ENCODE peak calls at places on chromosomes 16 and 17, in nine cellular contexts. R is stomach, F is HCT116, Y is transverse colon, I is prostate gland, E is spleen, G is vagina, U is breast epithelium, D is SK-N-SH. M is an unnamed sample.
A peak's percentile ranks its signal among the peaks of the same experiment; 100 is the strongest.

GRCh38 chr17:45968732-45969131 is 30.3 kb upstream of the STH start:
- DNase-seq in I (no peak), U (no peak), D (no peak), Y (no peak), F (no peak), R (no peak), G (no peak), E (no peak), M (no peak)

GRCh38 chr17:36937001-36937960 is at the start of gene LHX1:
- DNase-seq in U (no peak), D (peak; percentile 65), I (no peak), Y (no peak), E (no peak), F (no peak), R (no peak), G (no peak), M (peak; percentile 76)

GRCh38 chr16:67641779-67642708 is 2.9 kb upstream of the CARMIL2 start:
- DNase-seq in R (peak; percentile 75), F (no peak), D (no peak), U (peak; percentile 51), I (peak; percentile 67), Y (no peak), E (no peak), G (no peak), M (no peak)

GRCh38 chr16:84477661-84478060 is 26.8 kb downstream of the MEAK7 start:
- DNase-seq in U (no peak), R (peak; percentile 17), I (no peak), Y (no peak), D (no peak), E (peak; percentile 22), G (peak; percentile 31), F (no peak), M (no peak)

GRCh38 chr16:72126429-72126765 is 32.8 kb downstream of the DHX38 start:
- DNase-seq in F (no peak), G (no peak), Y (no peak), U (no peak), E (no peak), I (no peak), R (no peak), D (no peak), M (no peak)

GRCh38 chr17:76681222-76682137 is 29.3 kb downstream of the MXRA7 start:
- DNase-seq in E (peak; percentile 69), D (peak; percentile 89), R (peak; percentile 80), I (peak; percentile 65), Y (peak; percentile 84), U (no peak), G (no peak), F (peak; percentile 56), M (peak; percentile 90)

GRCh38 chr16:57092786-57093301 is 461 bp downstream of the CPNE2 start:
- DNase-seq in D (peak; percentile 85), F (no peak), I (peak; percentile 34), R (peak; percentile 46), Y (peak; percentile 54), U (no peak), G (no peak), E (peak; percentile 92), M (peak; percentile 69)

GRCh38 chr16:75121949-75122568 is 5.5 kb upstream of the LDHD start:
- DNase-seq in F (no peak), Y (no peak), G (no peak), E (no peak), I (no peak), D (no peak), R (no peak), U (no peak), M (no peak)

GRCh38 chr17:75069783-75070182 is 18.0 kb upstream of the SLC16A5 start:
- DNase-seq in Y (no peak), U (no peak), D (peak; percentile 58), F (no peak), G (no peak), I (peak; percentile 31), E (peak; percentile 33), R (peak; percentile 43), M (no peak)

GRCh38 chr16:85928411-85928820 is 29.5 kb downstream of the IRF8 start:
- DNase-seq in G (no peak), D (no peak), Y (peak; percentile 27), F (no peak), R (no peak), E (no peak), I (no peak), U (no peak), M (no peak)

GRCh38 chr16:80198995-80199299 is 341.8 kb upstream of the DYNLRB2 start:
- DNase-seq in E (no peak), U (no peak), D (no peak), Y (no peak), G (no peak), F (no peak), R (no peak), I (no peak), M (no peak)

GRCh38 chr16:67458121-67458641 is 22.8 kb downstream of the ATP6V0D1 start:
- DNase-seq in R (no peak), Y (no peak), U (no peak), D (no peak), E (no peak), G (no peak), F (no peak), I (no peak), M (no peak)

GRCh38 chr16:7026639-7027038 is 306.0 kb upstream of the RBFOX1 start:
- DNase-seq in F (no peak), R (no peak), U (no peak), I (no peak), Y (no peak), G (no peak), D (no peak), E (no peak), M (no peak)

GRCh38 chr16:85593503-85594195 is 19.5 kb upstream of the GSE1 start:
- DNase-seq in U (no peak), I (no peak), R (no peak), E (no peak), F (no peak), G (no peak), D (peak; percentile 85), Y (no peak), M (no peak)

DNA sequence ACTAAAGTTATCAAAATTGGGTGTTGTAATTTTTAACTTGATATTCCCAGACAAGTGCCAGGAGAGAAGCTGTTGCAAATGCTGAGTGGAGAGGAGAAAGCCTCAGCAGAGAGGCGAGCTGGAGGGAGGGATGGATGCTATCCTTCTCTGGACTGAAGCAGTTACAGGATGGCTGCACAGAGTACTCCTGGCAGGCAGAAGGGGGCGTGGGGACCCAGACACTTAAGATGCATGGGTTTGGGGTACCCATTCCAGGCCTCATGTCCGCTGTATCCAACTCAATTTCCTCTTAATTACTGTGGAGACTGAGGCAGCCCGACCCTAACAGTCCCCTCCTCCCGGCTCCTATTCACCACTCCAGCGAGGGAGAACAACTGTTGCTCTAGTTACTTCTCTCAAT is 25.4 kb upstream of the ALDH3A1 start:
- DNase-seq in R (no peak), G (no peak), I (no peak), U (no peak), Y (no peak), E (no peak), D (no peak), F (no peak), M (no peak)
- H3K4me1 ChIP-seq in R (no peaks in the 10 kb centered on the region), G (peaks cover 23% of the 10 kb centered on the region), I (no peaks in the 10 kb centered on the region), U (no peaks in the 10 kb centered on the region), Y (no peaks in the 10 kb centered on the region), E (no peaks in the 10 kb centered on the region), D (peaks cover 3% of the 10 kb centered on the region), F (no peaks in the 10 kb centered on the region), M (no peaks in the 10 kb centered on the region)

DNA sequence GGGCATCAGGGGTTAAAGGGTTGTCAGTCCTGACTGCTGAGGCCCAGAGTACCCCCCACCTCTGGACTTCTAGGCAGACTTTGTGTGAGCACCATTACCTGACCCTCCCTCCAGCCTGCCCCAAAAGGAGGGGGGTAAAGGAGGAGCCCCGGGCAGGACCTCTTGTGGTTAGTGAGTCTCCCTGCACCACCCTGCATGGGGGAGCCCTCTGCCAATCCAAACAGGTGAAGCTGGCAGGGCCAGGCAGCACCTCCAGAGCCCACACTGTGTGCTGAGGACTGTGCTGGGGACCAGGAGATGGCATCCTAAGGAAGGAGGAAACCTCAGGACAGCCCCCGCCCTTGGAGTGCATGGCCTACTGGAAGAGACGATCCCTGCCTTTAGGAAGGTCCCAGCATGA is 2.6 kb upstream of the KRT14 start:
- DNase-seq in U (no peak), E (no peak), I (no peak), D (no peak), R (no peak), G (no peak), Y (no peak), F (no peak), M (peak; percentile 17)
- TF ChIP-seq POLR2AphosphoS5 in U (no peak), E (no peak), I (no peak), D (no peak), R (no peak), G (no peak), Y (no peak), F (no peak), M (no peak)

DNA sequence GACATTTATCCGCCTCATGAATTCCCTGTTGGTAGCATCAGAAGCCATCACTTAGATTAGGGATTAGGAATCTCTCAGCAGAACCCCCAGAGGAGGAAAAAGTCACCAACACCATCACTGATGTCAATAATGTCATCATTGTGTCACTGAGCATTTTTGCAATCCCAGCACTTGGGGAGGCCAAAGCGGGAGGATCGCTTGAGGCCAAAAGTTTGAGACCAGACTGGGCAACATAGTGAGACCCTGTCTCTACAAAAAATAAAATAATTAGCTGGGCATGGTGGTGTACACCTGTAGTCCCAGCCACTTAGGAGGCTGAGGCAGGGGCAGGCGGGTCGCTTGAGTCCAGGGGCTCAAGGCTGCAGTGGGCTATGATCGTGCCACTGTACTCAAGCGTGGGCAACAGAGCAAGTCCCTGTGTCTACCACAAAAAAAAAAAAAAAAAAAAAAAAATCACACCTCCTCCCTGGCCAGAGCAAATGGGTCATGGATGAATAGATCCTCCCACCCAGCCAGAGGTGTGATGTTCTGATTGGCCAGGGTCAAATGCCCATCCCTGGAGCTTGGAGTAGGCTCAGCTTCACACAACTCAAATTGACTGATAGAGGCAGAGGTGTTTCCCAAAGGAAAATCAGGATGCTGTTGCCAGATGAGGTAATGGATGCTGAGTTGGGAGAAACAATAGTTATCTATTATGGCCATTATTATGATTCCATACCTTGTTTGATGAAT is 31.6 kb downstream of the VWA3A start:
- DNase-seq in U (no peak), F (no peak), Y (no peak), I (no peak), E (no peak), R (no peak), G (no peak), D (no peak), M (peak; percentile 30)
- H3K4me1 ChIP-seq in U (no peaks in the 10 kb centered on the region), F (no peaks in the 10 kb centered on the region), Y (no peaks in the 10 kb centered on the region), I (no peaks in the 10 kb centered on the region), E (no peaks in the 10 kb centered on the region), R (no peaks in the 10 kb centered on the region), G (no peaks in the 10 kb centered on the region), D (no peaks in the 10 kb centered on the region), M (no peaks in the 10 kb centered on the region)

DNA sequence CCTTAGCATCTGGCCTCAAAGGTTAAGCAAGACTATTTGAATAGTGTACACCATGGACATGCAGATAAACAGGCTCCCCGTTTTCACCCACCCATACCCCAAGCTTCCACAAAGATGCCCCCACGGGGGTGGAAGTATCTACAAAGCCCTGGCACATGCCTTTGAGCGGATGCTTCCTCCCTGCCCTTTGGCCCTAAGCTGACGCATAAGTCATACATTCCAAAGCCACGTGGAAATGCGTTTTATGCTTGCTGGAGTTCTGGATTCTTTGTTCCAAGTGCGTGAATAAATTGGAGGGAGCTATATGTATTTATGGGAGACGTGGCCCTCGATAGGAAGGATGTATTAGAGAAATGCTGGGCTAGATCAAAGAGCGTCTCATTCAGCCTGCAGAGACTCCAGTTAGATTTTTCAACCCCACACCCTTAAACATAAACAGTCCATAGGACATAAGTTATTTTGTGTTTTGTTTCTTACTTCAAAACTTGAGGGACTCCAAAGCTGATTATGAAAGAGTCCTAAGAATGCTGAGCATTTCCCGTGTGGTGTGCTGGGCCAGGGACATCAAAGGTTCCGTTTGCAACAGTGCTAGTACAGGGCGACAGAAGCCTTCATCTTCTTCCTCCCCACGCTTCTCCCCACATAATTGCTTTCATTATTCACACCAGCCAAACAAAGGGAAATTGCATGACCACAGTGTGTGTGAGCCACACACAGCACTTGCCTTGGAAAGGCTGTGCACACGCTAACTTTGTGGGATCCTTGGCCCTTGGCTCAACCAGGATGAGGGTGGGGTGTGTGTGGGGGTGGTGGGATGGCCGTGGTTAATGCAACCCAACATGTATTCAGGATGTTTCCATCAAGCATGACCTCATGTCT is 73.6 kb downstream of the WIPI1 start:
- DNase-seq in E (no peak), F (peak; percentile 86), Y (no peak), D (no peak), R (no peak), G (no peak), I (no peak), U (no peak), M (no peak)
- TF ChIP-seq POLR2AphosphoS5 in E (peak; percentile 58), F (peak; percentile 3), Y (no peak), D (no peak), R (no peak), G (peak; percentile 15), I (no peak), U (no peak), M (no peak)